ENCODE peak calls at places on chromosomes 12 and 14, in six cellular contexts. K is Ammon's horn; F is HT1080; Y is endothelial cell; L is RPMI7951; M is stimulated activated CD4-positive, alpha-beta T cell treated with anti-CD3 and anti-CD28 coated beads, Interleukin-2, amount 100 ng/mL, for 24 hours. A is an unnamed sample.

GRCh38 chr14:20302042-20302761 is 3.5 kb downstream of the TTC5 start:
- DNase-seq in K (no peak), M (no peak), Y (no peak), L (peak), F (peak), A (no peak)

GRCh38 chr12:98745578-98746391 is 100.7 kb downstream of the APAF1 start:
- DNase-seq in L (no peak), K (peak), M (peak), Y (peak), F (no peak), A (no peak)

GRCh38 chr14:22850944-22851790 is 14.8 kb downstream of the MMP14 start:
- DNase-seq in L (peak), M (no peak), Y (peak), K (peak), F (peak), A (peak)

GRCh38 chr12:114628199-114628598 is 55.8 kb downstream of the TBX3 start:
- DNase-seq in K (no peak), L (peak), F (no peak), M (no peak), Y (no peak), A (peak)

GRCh38 chr12:109773384-109774011 is 59.7 kb downstream of the TRPV4 start:
- DNase-seq in L (no peak), Y (no peak), M (no peak), K (peak), F (no peak), A (no peak)

GRCh38 chr14:52868911-52869611 is 77.7 kb upstream of the GNPNAT1 start:
- DNase-seq in F (no peak), K (no peak), M (no peak), Y (no peak), L (no peak), A (no peak)

GRCh38 chr12:3172124-3173007 is 95.2 kb downstream of the TSPAN9 start:
- DNase-seq in F (no peak), L (no peak), K (no peak), Y (no peak), M (no peak), A (no peak)

GRCh38 chr14:58765375-58765774 is 127.6 kb downstream of the DACT1 start:
- DNase-seq in F (no peak), K (no peak), L (no peak), Y (no peak), M (no peak), A (no peak)

GRCh38 chr12:117830471-117830870 is 138.3 kb downstream of the KSR2 start:
- DNase-seq in M (no peak), F (no peak), K (no peak), Y (no peak), L (peak), A (no peak)

GRCh38 chr12:88503344-88503743 is 76.9 kb downstream of the KITLG start:
- DNase-seq in L (no peak), M (no peak), K (no peak), F (no peak), Y (no peak), A (no peak)

GRCh38 chr12:108821407-108822397 is 35.7 kb downstream of the SSH1 start:
- DNase-seq in F (peak), Y (no peak), M (no peak), L (peak), K (no peak), A (no peak)

GRCh38 chr14:34040765-34041164 is 89.9 kb upstream of the EGLN3 start:
- DNase-seq in F (no peak), Y (no peak), L (no peak), M (no peak), K (no peak), A (no peak)

GRCh38 chr14:67268456-67269115 is 27.4 kb downstream of the PALS1 start:
- DNase-seq in F (no peak), M (no peak), Y (no peak), L (peak), K (peak), A (no peak)

GRCh38 chr12:5140190-5140589 is 96.5 kb downstream of the KCNA5 start:
- DNase-seq in M (no peak), L (no peak), K (no peak), F (no peak), Y (no peak), A (no peak)

GRCh38 chr12:69254046-69254445 is 14.7 kb downstream of the CPSF6 start:
- DNase-seq in K (peak), L (peak), Y (no peak), F (peak), M (no peak), A (no peak)

GRCh38 chr14:29111554-29111953 is 345.0 kb downstream of the FOXG1 start:
- DNase-seq in L (no peak), F (no peak), Y (no peak), M (no peak), K (no peak), A (no peak)

GRCh38 chr14:54857830-54858269 is 44.8 kb downstream of the GCH1 start:
- DNase-seq in L (no peak), K (peak), M (no peak), Y (no peak), F (no peak), A (no peak)

GRCh38 chr12:53325539-53326061 is 4.2 kb upstream of the AAAS start:
- DNase-seq in M (peak), F (no peak), L (no peak), Y (peak), K (peak), A (no peak)

GRCh38 chr12:49206389-49206788 is 17.5 kb upstream of the TUBA1A start:
- DNase-seq in L (no peak), M (no peak), Y (no peak), F (no peak), K (no peak), A (no peak)

GRCh38 chr12:109818900-109819500 is 14.2 kb downstream of the TRPV4 start:
- DNase-seq in Y (no peak), L (peak), K (no peak), F (peak), M (no peak), A (peak)

GRCh38 chr12:68240975-68241374 is 12.4 kb downstream of the IL22 start:
- DNase-seq in Y (no peak), F (no peak), K (peak), L (peak), M (peak), A (no peak)

GRCh38 chr12:57142727-57143126 is 4.7 kb downstream of the LRP1-AS start:
- DNase-seq in F (no peak), Y (no peak), M (no peak), L (no peak), K (peak), A (no peak)

GRCh38 chr14:105159344-105159743 is 9.2 kb downstream of the JAG2 start:
- DNase-seq in K (no peak), Y (no peak), L (no peak), M (no peak), F (no peak), A (no peak)

GRCh38 chr12:72191761-72192160 is 80.4 kb upstream of the TRHDE start:
- DNase-seq in L (no peak), M (no peak), F (no peak), K (no peak), Y (no peak), A (no peak)

GRCh38 chr12:123071401-123072304 is 79.2 kb downstream of the PITPNM2 start:
- DNase-seq in M (no peak), F (no peak), L (no peak), Y (no peak), K (no peak), A (no peak)

GRCh38 chr12:17456486-17456885 is 633.5 kb downstream of the RERGL start:
- DNase-seq in Y (no peak), K (no peak), F (peak), L (no peak), M (no peak), A (no peak)

GRCh38 chr12:112473056-112473455 is 54.3 kb downstream of the PTPN11 start:
- DNase-seq in F (peak), Y (no peak), K (no peak), L (no peak), M (no peak), A (no peak)

GRCh38 chr14:55951366-55952206 is 166.6 kb upstream of the PELI2 start:
- DNase-seq in M (no peak), F (no peak), K (no peak), L (no peak), Y (no peak), A (no peak)

GRCh38 chr12:109650808-109651207 is 62.8 kb upstream of the FAM222A start:
- DNase-seq in Y (no peak), M (no peak), K (no peak), F (no peak), L (no peak), A (no peak)

GRCh38 chr12:115337693-115338543 is 653.9 kb upstream of the TBX3 start:
- DNase-seq in Y (no peak), M (no peak), F (peak), L (peak), K (no peak), A (no peak)

GRCh38 chr12:70048521-70049245 is 194.6 kb upstream of the CNOT2 start:
- DNase-seq in F (no peak), K (no peak), M (no peak), Y (no peak), L (no peak), A (no peak)

GRCh38 chr12:80565276-80565675 is 121.2 kb downstream of the PTPRQ start:
- DNase-seq in Y (no peak), F (no peak), M (no peak), K (no peak), L (no peak), A (peak)

GRCh38 chr12:95790912-95791849 is 617 bp upstream of the NTN4 start:
- DNase-seq in L (no peak), F (no peak), Y (peak), K (peak), M (peak), A (no peak)

GRCh38 chr12:48894271-48894670 is 28.6 kb upstream of the RND1 start:
- DNase-seq in L (no peak), Y (no peak), K (no peak), M (no peak), F (no peak), A (no peak)

A was measured in keratinocyte.